ENCODE peak calls at places on chromosomes 2 and 18, in eight cellular contexts. W, I, B, G, K, C, J and V are unnamed samples.
A peak's percentile ranks its signal among the peaks of the same experiment; 100 is the strongest.

GRCh38 chr18:34493566-34494358 is 216.3 kb upstream of the DTNA start:
- DNase-seq in W (no peak), I (peak; percentile 49), B (peak; percentile 44), G (peak; percentile 59), K (no peak), C (peak; percentile 64), J (peak; percentile 21), V (no peak)

GRCh38 chr2:7672027-7672684 is 754.9 kb downstream of the RNF144A start:
- DNase-seq in W (peak; percentile 4), I (peak; percentile 24), B (peak; percentile 76), G (peak; percentile 23), K (peak; percentile 62), C (peak; percentile 79), J (no peak), V (peak; percentile 21)

GRCh38 chr2:240369725-240370585 is 65.5 kb upstream of the GPC1 start:
- DNase-seq in W (peak; percentile 89), I (peak; percentile 89), B (no peak), G (no peak), K (peak; percentile 72), C (no peak), J (no peak), V (peak; percentile 95)

GRCh38 chr2:182522428-182522896 is 95.6 kb upstream of the PDE1A start:
- DNase-seq in W (no peak), I (no peak), B (peak; percentile 28), G (no peak), K (no peak), C (no peak), J (no peak), V (peak; percentile 32)

GRCh38 chr2:193793914-193794313 is 1599.2 kb upstream of the TMEFF2 start:
- DNase-seq in W (no peak), I (no peak), B (no peak), G (no peak), K (no peak), C (no peak), J (no peak), V (no peak)

GRCh38 chr18:63073481-63073880 is 246.1 kb downstream of the BCL2 start:
- DNase-seq in W (no peak), I (no peak), B (no peak), G (peak; percentile 79), K (no peak), C (no peak), J (no peak), V (no peak)

GRCh38 chr2:6526093-6526824 is 339.4 kb downstream of the CMPK2 start:
- DNase-seq in W (no peak), I (no peak), B (peak; percentile 10), G (peak; percentile 17), K (no peak), C (peak; percentile 28), J (no peak), V (no peak)

GRCh38 chr2:226012116-226012515 is 612.6 kb downstream of the NYAP2 start:
- DNase-seq in W (no peak), I (no peak), B (no peak), G (no peak), K (no peak), C (no peak), J (no peak), V (no peak)

GRCh38 chr2:171166328-171166983 is 5.8 kb upstream of the TLK1 start:
- DNase-seq in W (no peak), I (no peak), B (no peak), G (no peak), K (no peak), C (no peak), J (no peak), V (no peak)

GRCh38 chr18:50011813-50012445 is 183.0 kb downstream of the MYO5B start:
- DNase-seq in W (peak; percentile 8), I (no peak), B (no peak), G (no peak), K (peak; percentile 70), C (no peak), J (no peak), V (peak; percentile 96)

GRCh38 chr2:24359701-24360049 is 661 bp downstream of the ITSN2 start:
- DNase-seq in W (no peak), I (peak; percentile 49), B (peak; percentile 44), G (no peak), K (no peak), C (no peak), J (no peak), V (no peak)

GRCh38 chr2:131413148-131413747 is 49.3 kb upstream of the RAB6D start:
- DNase-seq in W (no peak), I (no peak), B (no peak), G (peak; percentile 44), K (peak; percentile 47), C (peak; percentile 29), J (no peak), V (peak; percentile 54)

GRCh38 chr2:47653036-47653435 is 129.9 kb upstream of the MSH6 start:
- DNase-seq in W (no peak), I (no peak), B (no peak), G (no peak), K (no peak), C (no peak), J (no peak), V (no peak)

GRCh38 chr2:19900536-19901200 is 1.1 kb downstream of the TTC32 start:
- DNase-seq in W (no peak), I (no peak), B (no peak), G (no peak), K (no peak), C (no peak), J (no peak), V (peak; percentile 0)

GRCh38 chr2:10900216-10901109 is 11.3 kb upstream of the KCNF1 start:
- DNase-seq in W (no peak), I (no peak), B (no peak), G (peak; percentile 68), K (no peak), C (no peak), J (no peak), V (no peak)

GRCh38 chr2:75067506-75067905 is 109.1 kb downstream of the POLE4 start:
- DNase-seq in W (no peak), I (no peak), B (no peak), G (no peak), K (no peak), C (no peak), J (no peak), V (no peak)

GRCh38 chr18:73552171-73552570 is 595.5 kb downstream of the FBXO15 start:
- DNase-seq in W (no peak), I (no peak), B (no peak), G (no peak), K (no peak), C (no peak), J (no peak), V (no peak)

DNA sequence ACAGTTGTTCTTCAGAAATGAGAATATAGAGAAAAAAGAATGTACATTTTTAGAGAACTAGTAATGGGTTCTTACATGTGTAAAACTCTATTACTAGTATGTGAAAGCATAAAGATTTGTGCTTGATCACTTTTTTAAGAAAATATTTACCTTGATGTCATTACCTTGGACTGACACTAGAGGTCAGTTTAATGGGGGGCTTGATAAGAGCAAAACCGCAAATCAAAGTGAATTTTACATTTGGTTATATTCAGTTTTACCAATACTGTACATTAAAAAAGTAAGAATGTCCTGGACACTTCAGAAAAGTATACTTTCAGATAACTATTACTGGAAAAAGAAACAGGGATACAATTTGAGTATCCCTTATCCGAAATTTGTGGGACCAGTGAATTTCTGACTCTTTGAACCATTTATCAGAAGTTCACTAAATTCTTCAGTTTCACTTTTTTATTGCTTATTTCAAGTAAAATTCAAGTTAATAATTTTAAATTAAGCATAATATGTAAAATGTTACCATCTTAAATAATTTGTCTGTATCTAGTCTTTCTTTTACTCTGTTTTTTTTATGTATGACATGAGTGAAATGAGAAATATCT is 1149.5 kb downstream of the DSC3 start:
- DNase-seq in W (no peak), I (no peak), B (no peak), G (no peak), K (no peak), C (no peak), J (no peak), V (no peak)
- TF ChIP-seq CTCF in W (peak; percentile 41), I (no peak), B (peak; percentile 95), G (no peak), K (peak; percentile 41), C (peak; percentile 73), J (peak; percentile 30), V (peak; percentile 87)

DNA sequence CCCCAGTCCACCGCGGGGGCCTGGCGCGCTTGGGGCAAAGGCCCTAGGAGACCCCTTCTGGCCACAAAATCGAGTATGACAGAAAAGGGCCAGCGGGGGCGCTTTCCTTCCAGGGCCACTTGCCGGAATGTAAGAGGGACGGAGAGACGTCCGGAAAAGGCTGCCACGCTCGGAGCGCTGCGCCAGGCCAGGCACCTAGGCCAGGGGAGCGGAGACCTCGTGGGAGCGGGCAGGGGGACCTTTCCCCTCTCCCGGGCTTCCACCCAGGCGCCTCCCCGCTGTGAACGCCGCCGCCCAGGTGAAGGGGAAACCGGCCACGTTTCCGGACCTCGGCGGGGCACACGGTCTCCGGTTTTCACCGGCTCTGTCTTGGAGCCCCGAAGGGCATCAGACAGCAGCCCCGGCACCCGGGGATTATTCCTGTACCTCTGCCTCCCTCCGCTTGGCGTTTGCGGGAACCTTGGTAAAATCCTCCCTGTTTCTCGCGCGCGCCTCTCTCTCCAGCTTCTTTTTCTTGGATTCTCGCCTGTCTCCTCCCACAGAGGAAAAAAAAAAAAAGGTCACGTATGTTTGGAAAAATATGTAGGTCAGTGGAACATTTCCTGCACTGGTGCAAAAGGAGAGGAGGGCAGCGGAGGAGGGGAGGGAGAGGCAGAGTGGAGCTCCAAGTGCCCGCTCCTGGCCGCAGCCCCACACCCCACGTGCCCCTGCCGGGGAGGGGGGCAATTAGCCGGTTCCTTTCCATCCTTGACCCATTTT is 1.2 kb upstream of the NPAS2 start:
- DNase-seq in W (peak; percentile 33), I (peak; percentile 71), B (peak; percentile 60), G (peak; percentile 45), K (peak; percentile 62), C (peak; percentile 68), J (no peak), V (peak; percentile 52)
- TF ChIP-seq CTCF in W (peak; percentile 40), I (no peak), B (peak; percentile 26), G (no peak), K (peak; percentile 59), C (peak; percentile 48), J (no peak), V (peak; percentile 70)

DNA sequence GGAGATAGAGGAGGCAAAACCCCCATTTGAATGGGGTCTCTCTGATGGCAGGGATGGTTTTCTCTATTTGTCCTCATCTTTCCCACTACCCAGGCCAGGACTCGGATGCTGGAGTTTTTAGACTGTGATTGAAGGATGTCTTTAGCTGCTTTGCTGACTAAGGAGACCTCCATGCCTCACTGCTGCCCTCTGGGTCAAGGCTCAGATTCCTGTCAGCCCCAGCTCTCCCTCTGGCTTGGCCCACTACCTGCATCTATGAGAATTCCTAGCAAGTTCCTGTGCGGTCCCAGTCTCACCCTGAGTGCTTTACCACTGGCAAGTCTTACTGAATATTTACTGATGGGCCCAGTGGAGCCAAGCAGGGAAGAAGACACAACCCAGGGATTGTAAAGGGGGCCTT is 184.0 kb downstream of the CELF4 start:
- DNase-seq in W (no peak), I (no peak), B (no peak), G (no peak), K (no peak), C (no peak), J (no peak), V (no peak)
- TF ChIP-seq CTCF in W (no peak), I (no peak), B (no peak), G (no peak), K (no peak), C (no peak), J (no peak), V (no peak)

DNA sequence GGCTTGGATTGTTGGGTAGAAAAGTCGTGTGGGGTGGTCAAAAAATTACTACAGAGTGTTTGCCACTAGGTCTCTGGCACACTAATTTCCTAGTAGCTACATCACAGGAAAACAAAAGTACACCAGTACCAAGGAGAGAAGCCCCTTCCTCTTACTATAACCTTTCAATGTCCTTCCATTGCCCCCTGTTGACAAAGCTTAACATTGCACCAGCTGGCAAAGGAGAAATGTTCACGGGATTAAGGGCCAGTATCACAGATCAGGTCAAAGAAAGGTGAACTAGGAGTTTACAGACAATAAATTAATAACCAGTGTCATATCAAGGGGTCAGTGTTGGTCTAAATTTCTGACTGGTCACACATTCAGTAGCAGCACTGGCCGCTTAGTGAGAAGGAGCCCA is 1139.6 kb upstream of the FAM98A start:
- DNase-seq in W (no peak), I (no peak), B (peak; percentile 52), G (no peak), K (no peak), C (peak; percentile 25), J (no peak), V (no peak)
- TF ChIP-seq CTCF in W (no peak), I (no peak), B (peak; percentile 60), G (no peak), K (no peak), C (peak; percentile 54), J (no peak), V (no peak)